ENCODE peak calls at places on chromosomes 3 and 15, in seven cellular contexts. One of them, this sample, is unnamed.

GRCh38 chr15:52440414-52440813 is 88.3 kb downstream of the MYO5A start:
- DNase-seq in NB4: peak; percentile 9
- DNase-seq in uterus: no peak
- DNase-seq in GM12892: no peak
- DNase-seq in A549: peak; percentile 68
- DNase-seq in sigmoid colon: no peak
- DNase-seq in heart left ventricle: no peak
- DNase-seq in this sample: no peak

GRCh38 chr15:101264911-101265641 is 12.2 kb downstream of the SELENOS start:
- DNase-seq in NB4: no peak
- DNase-seq in uterus: no peak
- DNase-seq in GM12892: no peak
- DNase-seq in A549: no peak
- DNase-seq in sigmoid colon: no peak
- DNase-seq in heart left ventricle: no peak
- DNase-seq in this sample: no peak

GRCh38 chr15:66356359-66357236 is at the start of gene TIPIN:
- DNase-seq in NB4: peak; percentile 97
- DNase-seq in uterus: peak; percentile 96
- DNase-seq in GM12892: peak; percentile 86
- DNase-seq in A549: peak; percentile 98
- DNase-seq in sigmoid colon: peak; percentile 98
- DNase-seq in heart left ventricle: peak; percentile 97
- DNase-seq in this sample: peak; percentile 83

GRCh38 chr3:53464424-53464823 is 30.0 kb upstream of the CACNA1D start:
- DNase-seq in NB4: no peak
- DNase-seq in uterus: no peak
- DNase-seq in GM12892: no peak
- DNase-seq in A549: peak; percentile 34
- DNase-seq in sigmoid colon: no peak
- DNase-seq in heart left ventricle: peak; percentile 26
- DNase-seq in this sample: no peak

GRCh38 chr3:111244760-111245159 is 173.1 kb downstream of the NECTIN3 start:
- DNase-seq in NB4: no peak
- DNase-seq in uterus: no peak
- DNase-seq in GM12892: no peak
- DNase-seq in A549: no peak
- DNase-seq in sigmoid colon: no peak
- DNase-seq in heart left ventricle: no peak
- DNase-seq in this sample: no peak

GRCh38 chr3:128683957-128684356 is 33.3 kb upstream of the RPN1 start:
- DNase-seq in NB4: peak; percentile 85
- DNase-seq in uterus: no peak
- DNase-seq in GM12892: no peak
- DNase-seq in A549: no peak
- DNase-seq in sigmoid colon: no peak
- DNase-seq in heart left ventricle: no peak
- DNase-seq in this sample: no peak

GRCh38 chr15:69648775-69649735 is 196.4 kb downstream of the RPLP1 start:
- DNase-seq in NB4: no peak
- DNase-seq in uterus: no peak
- DNase-seq in GM12892: no peak
- DNase-seq in A549: no peak
- DNase-seq in sigmoid colon: no peak
- DNase-seq in heart left ventricle: no peak
- DNase-seq in this sample: no peak

GRCh38 chr3:55190296-55190695 is 262.4 kb upstream of the LRTM1 start:
- DNase-seq in NB4: no peak
- DNase-seq in uterus: no peak
- DNase-seq in GM12892: no peak
- DNase-seq in A549: no peak
- DNase-seq in sigmoid colon: no peak
- DNase-seq in heart left ventricle: no peak
- DNase-seq in this sample: no peak

GRCh38 chr3:58528629-58529028 is 8.4 kb downstream of the ACOX2 start:
- DNase-seq in NB4: no peak
- DNase-seq in uterus: peak; percentile 43
- DNase-seq in GM12892: no peak
- DNase-seq in A549: no peak
- DNase-seq in sigmoid colon: no peak
- DNase-seq in heart left ventricle: peak; percentile 64
- DNase-seq in this sample: peak; percentile 47

GRCh38 chr3:183400352-183400751 is 28.1 kb downstream of the MCF2L2 start:
- DNase-seq in NB4: no peak
- DNase-seq in uterus: no peak
- DNase-seq in GM12892: no peak
- DNase-seq in A549: no peak
- DNase-seq in sigmoid colon: no peak
- DNase-seq in heart left ventricle: no peak
- DNase-seq in this sample: no peak

GRCh38 chr3:58155838-58156237 is 54.9 kb downstream of the DNASE1L3 start:
- DNase-seq in NB4: no peak
- DNase-seq in uterus: no peak
- DNase-seq in GM12892: no peak
- DNase-seq in A549: no peak
- DNase-seq in sigmoid colon: no peak
- DNase-seq in heart left ventricle: no peak
- DNase-seq in this sample: no peak

GRCh38 chr15:70034596-70034995 is 63.1 kb downstream of the TLE3 start:
- DNase-seq in NB4: no peak
- DNase-seq in uterus: no peak
- DNase-seq in GM12892: no peak
- DNase-seq in A549: no peak
- DNase-seq in sigmoid colon: peak; percentile 34
- DNase-seq in heart left ventricle: no peak
- DNase-seq in this sample: no peak

GRCh38 chr3:25817638-25818037 is 27.7 kb downstream of the OXSM start:
- DNase-seq in NB4: no peak
- DNase-seq in uterus: no peak
- DNase-seq in GM12892: no peak
- DNase-seq in A549: no peak
- DNase-seq in sigmoid colon: no peak
- DNase-seq in heart left ventricle: no peak
- DNase-seq in this sample: no peak

GRCh38 chr3:25818335-25818734 is 28.4 kb downstream of the OXSM start:
- DNase-seq in NB4: no peak
- DNase-seq in uterus: no peak
- DNase-seq in GM12892: no peak
- DNase-seq in A549: no peak
- DNase-seq in sigmoid colon: no peak
- DNase-seq in heart left ventricle: no peak
- DNase-seq in this sample: no peak

GRCh38 chr3:25817107-25817506 is 27.2 kb downstream of the OXSM start:
- DNase-seq in NB4: no peak
- DNase-seq in uterus: no peak
- DNase-seq in GM12892: no peak
- DNase-seq in A549: no peak
- DNase-seq in sigmoid colon: no peak
- DNase-seq in heart left ventricle: no peak
- DNase-seq in this sample: no peak

DNA sequence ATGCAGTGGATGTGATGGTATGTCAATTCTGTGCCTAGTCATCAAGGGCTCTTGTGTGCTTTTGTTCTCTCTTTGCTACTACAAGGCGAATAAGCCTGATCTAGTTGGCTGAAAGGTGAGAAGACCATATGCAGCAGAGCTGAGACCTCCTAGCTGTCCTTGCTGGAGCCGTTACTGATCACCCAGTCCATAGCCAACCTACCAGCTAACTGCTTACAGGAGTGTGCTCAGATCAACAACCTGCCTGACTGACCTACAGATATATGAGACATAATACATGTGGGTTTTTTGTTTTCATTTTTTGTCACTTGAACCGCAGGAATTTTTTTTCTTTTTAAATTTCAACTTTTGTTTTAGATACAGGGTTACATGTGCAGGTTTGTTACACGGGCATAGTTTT is 22.8 kb downstream of the OXSM start:
- DNase-seq in NB4: no peak
- DNase-seq in uterus: no peak
- DNase-seq in GM12892: no peak
- DNase-seq in A549: no peak
- DNase-seq in sigmoid colon: no peak
- DNase-seq in heart left ventricle: no peak
- DNase-seq in this sample: no peak
- TF ChIP-seq POLR2A in NB4: no peak
- TF ChIP-seq POLR2A in uterus: no peak
- TF ChIP-seq POLR2A in GM12892: no peak
- TF ChIP-seq POLR2A in A549: no peak
- TF ChIP-seq POLR2A in sigmoid colon: no peak
- TF ChIP-seq POLR2A in heart left ventricle: no peak
- TF ChIP-seq POLR2A in this sample: no peak

GRCh38 chr3:49716169-49716568 is 3.3 kb downstream of the AMIGO3 start:
- DNase-seq in NB4: no peak
- DNase-seq in uterus: peak; percentile 14
- DNase-seq in GM12892: no peak
- DNase-seq in A549: no peak
- DNase-seq in sigmoid colon: peak; percentile 50
- DNase-seq in heart left ventricle: peak; percentile 16
- DNase-seq in this sample: no peak

GRCh38 chr3:49716691-49717538 is 2.6 kb downstream of the AMIGO3 start:
- DNase-seq in NB4: no peak
- DNase-seq in uterus: peak; percentile 13
- DNase-seq in GM12892: no peak
- DNase-seq in A549: no peak
- DNase-seq in sigmoid colon: peak; percentile 60
- DNase-seq in heart left ventricle: peak; percentile 24
- DNase-seq in this sample: no peak

GRCh38 chr3:49713336-49714105 is 6.0 kb downstream of the AMIGO3 start:
- DNase-seq in NB4: no peak
- DNase-seq in uterus: peak; percentile 13
- DNase-seq in GM12892: no peak
- DNase-seq in A549: no peak
- DNase-seq in sigmoid colon: peak; percentile 58
- DNase-seq in heart left ventricle: peak; percentile 18
- DNase-seq in this sample: no peak

GRCh38 chr3:49715611-49716121 is 3.8 kb downstream of the AMIGO3 start:
- DNase-seq in NB4: no peak
- DNase-seq in uterus: peak; percentile 22
- DNase-seq in GM12892: no peak
- DNase-seq in A549: no peak
- DNase-seq in sigmoid colon: peak; percentile 65
- DNase-seq in heart left ventricle: peak; percentile 27
- DNase-seq in this sample: no peak

GRCh38 chr3:49714728-49715550 is 4.5 kb downstream of the AMIGO3 start:
- DNase-seq in NB4: no peak
- DNase-seq in uterus: no peak
- DNase-seq in GM12892: no peak
- DNase-seq in A549: no peak
- DNase-seq in sigmoid colon: peak; percentile 58
- DNase-seq in heart left ventricle: peak; percentile 14
- DNase-seq in this sample: no peak
- TF ChIP-seq POLR2A in NB4: no peak
- TF ChIP-seq POLR2A in uterus: no peak
- TF ChIP-seq POLR2A in GM12892: peak; percentile 28
- TF ChIP-seq POLR2A in A549: no peak
- TF ChIP-seq POLR2A in sigmoid colon: no peak
- TF ChIP-seq POLR2A in heart left ventricle: no peak
- TF ChIP-seq POLR2A in this sample: no peak

GRCh38 chr3:8503461-8503860 is 1.8 kb downstream of the LMCD1 start:
- DNase-seq in NB4: no peak
- DNase-seq in uterus: no peak
- DNase-seq in GM12892: no peak
- DNase-seq in A549: peak; percentile 57
- DNase-seq in sigmoid colon: no peak
- DNase-seq in heart left ventricle: no peak
- DNase-seq in this sample: no peak

GRCh38 chr3:8500966-8501365 is 657 bp upstream of the LMCD1 start:
- DNase-seq in NB4: no peak
- DNase-seq in uterus: no peak
- DNase-seq in GM12892: no peak
- DNase-seq in A549: no peak
- DNase-seq in sigmoid colon: no peak
- DNase-seq in heart left ventricle: no peak
- DNase-seq in this sample: no peak

GRCh38 chr3:8499181-8499611 is 2.4 kb upstream of the LMCD1 start:
- DNase-seq in NB4: no peak
- DNase-seq in uterus: no peak
- DNase-seq in GM12892: no peak
- DNase-seq in A549: no peak
- DNase-seq in sigmoid colon: no peak
- DNase-seq in heart left ventricle: no peak
- DNase-seq in this sample: no peak

GRCh38 chr3:8500208-8500961 is 1.2 kb upstream of the LMCD1 start:
- DNase-seq in NB4: no peak
- DNase-seq in uterus: no peak
- DNase-seq in GM12892: no peak
- DNase-seq in A549: peak; percentile 60
- DNase-seq in sigmoid colon: no peak
- DNase-seq in heart left ventricle: no peak
- DNase-seq in this sample: no peak

DNA sequence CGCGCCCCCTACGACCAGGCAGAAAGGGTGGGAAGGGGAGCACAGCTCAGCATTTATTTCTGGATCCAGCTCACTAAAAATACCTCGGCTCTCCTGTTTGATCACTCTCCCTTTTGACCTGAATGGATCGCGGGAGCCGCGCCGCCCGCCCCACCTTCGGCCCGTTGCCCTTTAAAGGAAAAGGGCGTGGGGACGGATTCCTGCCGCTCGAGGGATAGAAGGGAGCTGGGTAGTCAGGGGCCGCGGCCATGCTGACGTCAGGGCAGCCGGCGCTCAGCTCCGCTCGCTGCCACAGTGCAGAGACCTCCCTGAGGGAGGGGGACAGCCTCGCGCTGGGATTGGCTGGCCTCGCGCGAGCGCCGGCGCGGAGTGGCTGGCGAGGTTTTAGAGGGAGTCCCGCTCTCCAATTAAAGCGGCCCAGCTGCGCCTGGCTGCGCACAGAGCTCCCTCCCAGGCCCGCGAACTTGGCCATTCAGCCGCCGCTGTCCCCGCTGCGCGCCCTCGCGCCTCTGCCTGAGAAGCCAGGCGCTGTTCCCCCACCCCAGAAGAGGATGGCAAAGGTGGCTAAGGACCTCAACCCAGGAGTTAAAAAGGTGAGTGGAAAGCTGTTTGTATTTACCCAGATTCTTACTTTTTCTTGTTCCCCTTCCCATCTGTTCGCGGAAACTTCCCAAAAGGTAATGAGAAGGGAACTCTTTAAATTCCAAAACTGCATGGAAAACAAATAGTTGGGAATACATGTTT is at the start of gene LMCD1:
- DNase-seq in NB4: no peak
- DNase-seq in uterus: peak; percentile 94
- DNase-seq in GM12892: peak; percentile 74
- DNase-seq in A549: peak; percentile 97
- DNase-seq in sigmoid colon: peak; percentile 97
- DNase-seq in heart left ventricle: peak; percentile 98
- DNase-seq in this sample: peak; percentile 81
- TF ChIP-seq POLR2A in NB4: no peak
- TF ChIP-seq POLR2A in uterus: peak; percentile 78
- TF ChIP-seq POLR2A in GM12892: peak; percentile 69
- TF ChIP-seq POLR2A in A549: peak; percentile 81
- TF ChIP-seq POLR2A in sigmoid colon: no peak
- TF ChIP-seq POLR2A in heart left ventricle: peak; percentile 89
- TF ChIP-seq POLR2A in this sample: peak; percentile 24

DNA sequence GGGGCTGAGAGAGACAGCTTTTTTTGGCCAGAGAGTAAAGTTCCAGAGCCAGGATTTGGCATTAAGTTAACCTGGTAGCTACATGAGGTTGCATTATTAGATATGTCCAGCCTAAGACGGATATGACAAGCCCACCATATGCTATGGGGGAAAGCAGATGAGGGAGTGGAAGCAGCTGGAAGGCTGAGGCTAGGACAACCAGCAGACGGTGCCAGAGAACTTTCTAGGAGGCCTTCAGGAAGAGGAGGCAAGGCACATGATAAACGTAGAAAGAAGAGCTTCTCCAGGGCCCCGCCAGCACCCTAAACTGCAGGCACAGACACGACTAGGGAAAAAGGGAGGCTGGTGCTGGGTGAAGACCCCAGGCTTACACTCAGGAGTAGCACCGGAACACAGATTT is 87.0 kb downstream of the CTNNB1 start:
- DNase-seq in NB4: no peak
- DNase-seq in uterus: no peak
- DNase-seq in GM12892: no peak
- DNase-seq in A549: no peak
- DNase-seq in sigmoid colon: no peak
- DNase-seq in heart left ventricle: no peak
- DNase-seq in this sample: no peak
- TF ChIP-seq POLR2A in NB4: no peak
- TF ChIP-seq POLR2A in uterus: no peak
- TF ChIP-seq POLR2A in GM12892: no peak
- TF ChIP-seq POLR2A in A549: no peak
- TF ChIP-seq POLR2A in sigmoid colon: no peak
- TF ChIP-seq POLR2A in heart left ventricle: no peak
- TF ChIP-seq POLR2A in this sample: no peak

This sample was measured in H54.